ENCODE peak calls at places on chromosomes 7 and 10, in four cellular contexts. G, D, Z and E are unnamed samples.

GRCh38 chr7:112572669-112573301 is 92.0 kb downstream of the LSMEM1 start:
- DNase-seq in G (no peak), D (peak; percentile 29), Z (no peak), E (no peak)

GRCh38 chr10:29569778-29570177 is 65.0 kb downstream of the SVIL start:
- DNase-seq in G (no peak), D (no peak), Z (no peak), E (no peak)

GRCh38 chr7:41028591-41028990 is 674.3 kb downstream of the INHBA start:
- DNase-seq in G (no peak), D (no peak), Z (no peak), E (no peak)

GRCh38 chr10:25557136-25557535 is 376.9 kb upstream of the MYO3A start:
- DNase-seq in G (no peak), D (no peak), Z (no peak), E (no peak)

GRCh38 chr10:43961523-43962345 is 313.1 kb upstream of the ZNF32 start:
- DNase-seq in G (peak; percentile 7), D (no peak), Z (no peak), E (peak; percentile 22)

GRCh38 chr7:76261329-76261728 is 41.1 kb upstream of the HSPB1 start:
- DNase-seq in G (no peak), D (no peak), Z (no peak), E (no peak)

GRCh38 chr10:525565-526315 is 163.7 kb downstream of the DIP2C start:
- DNase-seq in G (no peak), D (peak; percentile 35), Z (no peak), E (no peak)

GRCh38 chr10:58448121-58448935 is 63.1 kb downstream of the TFAM start:
- DNase-seq in G (no peak), D (no peak), Z (no peak), E (no peak)

GRCh38 chr7:158863611-158864506 is 7.5 kb downstream of the DYNC2I1 start:
- DNase-seq in G (peak; percentile 80), D (peak; percentile 70), Z (peak; percentile 64), E (peak; percentile 76)

GRCh38 chr7:87146740-87147386 is 5.4 kb upstream of the DMTF1 start:
- DNase-seq in G (no peak), D (no peak), Z (no peak), E (no peak)

GRCh38 chr7:46080595-46081159 is 159.6 kb upstream of the IGFBP3 start:
- DNase-seq in G (no peak), D (peak; percentile 16), Z (no peak), E (no peak)

GRCh38 chr10:108868881-108869280 is 1054.4 kb downstream of the XPNPEP1 start:
- DNase-seq in G (no peak), D (no peak), Z (no peak), E (no peak)

GRCh38 chr10:80144302-80145131 is 12.0 kb downstream of the PLAC9 start:
- DNase-seq in G (no peak), D (no peak), Z (no peak), E (no peak)

DNA sequence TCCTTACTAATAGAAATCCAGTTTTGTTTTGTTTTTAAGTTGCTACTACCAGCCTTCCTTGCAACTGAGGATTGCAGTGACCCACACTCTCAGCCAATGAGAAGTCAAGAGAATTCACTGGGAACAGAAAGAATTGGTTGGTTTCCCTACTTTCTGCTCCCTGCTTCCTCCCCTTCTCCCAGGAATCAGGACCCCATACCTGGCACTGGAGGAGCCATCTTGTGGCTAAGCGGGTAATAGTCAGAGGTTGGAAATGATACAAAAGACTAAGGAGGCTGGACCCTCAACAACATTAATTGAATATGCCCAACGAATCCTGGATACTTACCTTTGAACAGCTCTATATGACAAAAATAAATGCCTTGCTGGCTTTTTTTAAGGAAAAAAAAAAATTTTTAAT is 6.3 kb downstream of the TMEM176A start:
- DNase-seq in G (no peak), D (no peak), Z (no peak), E (no peak)
- TF ChIP-seq CTCF in G (no peak), D (no peak), Z (no peak), E (no peak)

GRCh38 chr10:52390388-52390787 is 76.3 kb downstream of the DKK1 start:
- DNase-seq in G (no peak), D (no peak), Z (peak; percentile 62), E (no peak)
- TF ChIP-seq CTCF in G (no peak), D (no peak), Z (no peak), E (no peak)

GRCh38 chr7:71518880-71519279 is 386.9 kb downstream of the GALNT17 start:
- DNase-seq in G (no peak), D (no peak), Z (no peak), E (no peak)
- TF ChIP-seq CTCF in G (no peak), D (no peak), Z (no peak), E (no peak)

GRCh38 chr10:37857287-37858211 is at the start of gene ZNF248:
- DNase-seq in G (peak; percentile 94), D (peak; percentile 93), Z (peak; percentile 96), E (peak; percentile 94)
- TF ChIP-seq CTCF in G (no peak), D (no peak), Z (no peak), E (no peak)

DNA sequence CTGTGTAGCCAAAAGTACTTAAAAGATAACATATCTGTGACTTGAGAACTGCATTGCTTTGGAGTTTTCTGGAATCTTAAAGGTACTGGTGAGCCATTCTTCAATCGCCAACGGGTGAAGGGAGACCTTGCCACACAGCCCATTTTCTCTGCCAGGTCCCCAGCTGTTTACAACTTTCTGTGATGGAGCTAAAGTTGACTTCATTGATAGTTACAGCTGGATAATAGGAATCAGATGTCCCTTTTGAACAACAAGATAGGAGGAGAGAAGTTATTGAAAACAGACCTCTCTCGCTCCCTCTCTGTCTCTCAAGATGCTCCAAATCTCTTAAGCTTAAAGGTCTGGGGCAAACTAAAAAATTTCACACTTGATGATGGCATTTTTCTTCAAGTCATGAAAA is 78.2 kb upstream of the AFAP1L2 start:
- DNase-seq in G (no peak), D (no peak), Z (no peak), E (no peak)
- TF ChIP-seq CTCF in G (no peak), D (no peak), Z (no peak), E (no peak)

DNA sequence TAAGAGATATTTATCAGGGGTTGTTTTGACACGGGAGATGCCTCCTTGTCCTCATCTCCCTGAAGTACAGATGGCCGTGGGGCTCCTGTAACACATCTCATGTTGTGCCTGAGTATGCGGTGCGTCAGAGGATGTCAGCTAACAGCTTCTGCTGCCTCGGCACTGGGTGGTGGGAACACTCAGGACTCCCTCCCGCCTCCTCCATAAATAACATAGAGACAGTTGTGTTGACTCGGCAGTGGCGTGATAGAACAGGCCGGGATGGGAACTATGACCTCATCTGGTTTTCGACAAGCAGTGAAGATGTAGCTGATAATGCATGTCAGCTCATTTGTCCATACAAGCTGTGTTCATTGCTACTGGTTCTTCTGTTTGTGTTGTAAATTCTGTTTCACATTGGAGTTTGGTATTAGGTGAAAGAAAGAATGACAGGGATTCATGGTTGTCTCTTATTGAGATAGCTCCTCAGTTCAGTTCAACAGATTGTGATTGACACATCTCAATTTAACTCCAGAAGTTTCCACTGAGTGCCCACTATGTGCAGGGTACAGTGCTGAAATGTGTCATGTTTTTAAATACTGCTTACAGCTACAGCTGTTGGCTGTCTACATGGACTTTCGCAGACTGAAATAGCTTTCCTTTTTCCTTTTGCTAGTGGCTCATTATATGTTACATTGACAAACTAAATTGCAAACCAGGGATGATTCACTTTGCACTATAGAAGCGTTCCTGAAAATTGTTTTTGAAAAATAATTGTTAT is 87.4 kb downstream of the CHN2 start:
- DNase-seq in G (peak; percentile 69), D (peak; percentile 93), Z (peak; percentile 51), E (no peak)
- TF ChIP-seq CTCF in G (no peak), D (no peak), Z (no peak), E (no peak)

DNA sequence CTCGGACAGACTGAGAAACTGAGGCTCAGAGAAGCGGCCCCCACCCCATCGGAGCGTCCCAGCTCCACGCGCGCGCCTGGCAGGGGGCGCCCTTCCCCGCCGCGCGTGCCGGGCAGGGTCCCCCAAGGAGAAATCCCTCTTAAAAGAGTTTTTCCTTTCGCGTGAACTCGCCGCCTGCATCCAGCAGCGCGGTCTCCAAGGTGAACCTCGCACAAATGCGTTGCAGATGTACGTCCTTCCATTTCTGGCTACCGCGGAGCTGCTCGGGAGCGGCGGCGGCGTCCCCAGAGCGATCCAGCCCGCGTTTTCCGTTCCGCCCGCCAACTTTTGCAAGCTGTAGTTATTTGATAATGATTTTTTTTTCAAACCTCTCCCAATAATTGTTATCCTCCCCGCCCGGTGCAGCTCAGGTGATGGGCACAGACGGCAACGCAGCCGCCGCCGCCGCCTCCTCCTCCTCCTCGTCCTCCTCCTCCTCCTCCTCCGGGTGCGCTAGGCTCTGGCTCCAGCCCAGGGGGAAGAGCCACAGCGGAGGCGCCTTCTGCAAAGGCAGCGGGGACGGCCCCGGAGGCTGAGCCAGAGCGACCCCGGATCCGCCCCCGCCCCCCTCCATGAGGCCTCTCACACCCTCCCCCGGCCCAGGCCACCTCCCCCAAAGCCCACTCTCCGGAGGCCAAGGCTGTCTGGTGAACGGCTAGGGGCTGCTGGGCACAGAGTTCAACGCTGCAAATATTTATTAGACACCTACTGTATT is 74.0 kb upstream of the CUX1 start:
- DNase-seq in G (peak; percentile 30), D (peak; percentile 66), Z (peak; percentile 61), E (peak; percentile 58)
- TF ChIP-seq CTCF in G (no peak), D (peak; percentile 65), Z (peak; percentile 48), E (peak; percentile 6)

GRCh38 chr7:2376351-2377154 is 21.9 kb downstream of the EIF3B start:
- DNase-seq in G (no peak), D (no peak), Z (no peak), E (no peak)

GRCh38 chr7:2379821-2380450 is 23.5 kb upstream of the CHST12 start:
- DNase-seq in G (no peak), D (no peak), Z (no peak), E (no peak)

GRCh38 chr7:2380461-2380860 is 22.9 kb upstream of the CHST12 start:
- DNase-seq in G (no peak), D (no peak), Z (no peak), E (no peak)

GRCh38 chr7:2381227-2381626 is 22.2 kb upstream of the CHST12 start:
- DNase-seq in G (no peak), D (no peak), Z (no peak), E (no peak)

GRCh38 chr7:2379161-2379560 is 24.2 kb upstream of the CHST12 start:
- DNase-seq in G (no peak), D (no peak), Z (no peak), E (no peak)
- TF ChIP-seq CTCF in G (no peak), D (no peak), Z (no peak), E (no peak)

GRCh38 chr10:34960983-34961382 is 129.2 kb downstream of the CUL2 start:
- DNase-seq in G (no peak), D (peak; percentile 18), Z (peak; percentile 38), E (no peak)
- TF ChIP-seq CTCF in G (no peak), D (peak; percentile 48), Z (peak; percentile 52), E (no peak)